ENCODE peak calls at places on chromosomes 7 and 10, in ten cellular contexts. J, N, F, G, P, Q, E, V, M and Y are unnamed samples.

GRCh38 chr7:22872087-22872807 is 49.6 kb upstream of the TOMM7 start:
- DNase-seq in P (no peak), J (no peak), N (no peak), G (no peak), Q (no peak), F (no peak), M (no peak), V (no peak), E (no peak), Y (no peak)

GRCh38 chr10:8283986-8284385 is 229.5 kb downstream of the GATA3 start:
- DNase-seq in P (no peak), N (no peak), F (peak), V (no peak), E (no peak), G (peak), M (peak), Q (no peak), J (no peak), Y (no peak)

GRCh38 chr7:34759477-34760125 is 101.6 kb downstream of the NPSR1 start:
- DNase-seq in F (peak), E (peak), P (no peak), N (no peak), J (no peak), Q (peak), G (peak), M (no peak), V (no peak), Y (peak)

GRCh38 chr7:76372984-76373833 is 14.4 kb upstream of the YWHAG start:
- DNase-seq in Q (peak), M (no peak), P (no peak), N (no peak), G (peak), E (no peak), F (peak), V (no peak), J (no peak), Y (peak)

GRCh38 chr10:120221873-120222485 is 235.0 kb upstream of the PLPP4 start:
- DNase-seq in E (peak), G (peak), N (no peak), V (no peak), P (peak), Q (peak), J (no peak), F (peak), M (no peak), Y (peak)

GRCh38 chr7:141153231-141153630 is 79.4 kb downstream of the TMEM178B start:
- DNase-seq in N (no peak), F (no peak), M (no peak), E (no peak), P (no peak), J (no peak), G (no peak), Q (no peak), V (no peak), Y (no peak)

GRCh38 chr7:40700653-40701475 is 566.1 kb downstream of the SUGCT start:
- DNase-seq in F (peak), Q (peak), V (no peak), M (no peak), P (no peak), E (peak), N (no peak), G (peak), J (no peak), Y (peak)

GRCh38 chr7:158834799-158835784 is 5.8 kb upstream of the ESYT2 start:
- DNase-seq in E (no peak), G (no peak), V (no peak), F (no peak), M (no peak), J (no peak), P (peak), N (no peak), Q (no peak), Y (no peak)

GRCh38 chr10:13922591-13922990 is 335.8 kb downstream of the PRPF18 start:
- DNase-seq in V (no peak), P (no peak), E (no peak), G (peak), F (peak), Q (peak), J (no peak), M (no peak), N (no peak), Y (peak)

GRCh38 chr10:25696013-25696708 is 237.9 kb upstream of the MYO3A start:
- DNase-seq in E (no peak), M (no peak), J (no peak), G (no peak), P (no peak), Q (no peak), N (no peak), F (no peak), V (peak), Y (no peak)

GRCh38 chr10:110010076-110011069 is 2.6 kb downstream of the ADD3 start:
- DNase-seq in G (no peak), N (no peak), V (no peak), Q (no peak), P (peak), F (no peak), M (no peak), E (peak), J (no peak), Y (no peak)

GRCh38 chr10:71497802-71498326 is 101.1 kb downstream of the CDH23 start:
- DNase-seq in N (no peak), F (no peak), P (no peak), Q (no peak), G (no peak), J (no peak), V (no peak), M (no peak), E (no peak), Y (no peak)

GRCh38 chr10:102796407-102797176 is 40.6 kb downstream of the CYP17A1 start:
- DNase-seq in P (peak), N (peak), E (peak), Q (peak), F (peak), M (peak), J (no peak), G (peak), V (peak), Y (no peak)

GRCh38 chr10:85532821-85533220 is 833.8 kb downstream of the GRID1 start:
- DNase-seq in J (no peak), M (no peak), F (no peak), P (no peak), N (no peak), G (no peak), V (no peak), E (no peak), Q (no peak), Y (peak)

GRCh38 chr10:60281331-60281730 is 108.3 kb downstream of the ANK3 start:
- DNase-seq in J (no peak), F (peak), P (no peak), V (no peak), E (no peak), M (no peak), N (no peak), Q (peak), G (no peak), Y (peak)

GRCh38 chr7:25624837-25625236 is 396.6 kb upstream of the NPVF start:
- DNase-seq in P (no peak), G (peak), M (no peak), Q (no peak), E (no peak), V (no peak), N (no peak), J (no peak), F (no peak), Y (no peak)

GRCh38 chr10:31526178-31526577 is 207.2 kb downstream of the ZEB1 start:
- DNase-seq in G (no peak), P (no peak), E (no peak), Q (no peak), V (no peak), N (no peak), F (no peak), M (no peak), J (no peak), Y (no peak)

GRCh38 chr10:71434760-71435394 is 38.2 kb downstream of the CDH23 start:
- DNase-seq in F (no peak), V (peak), Q (no peak), E (no peak), J (no peak), N (no peak), M (peak), G (no peak), P (no peak), Y (no peak)

GRCh38 chr7:118720632-118721031 is 496.1 kb downstream of the ANKRD7 start:
- DNase-seq in Q (no peak), P (no peak), F (no peak), G (no peak), M (no peak), V (no peak), J (no peak), E (no peak), N (no peak), Y (no peak)

GRCh38 chr10:47118326-47118725 is 181.7 kb upstream of the GDF10 start:
- DNase-seq in F (no peak), J (no peak), M (peak), Q (no peak), P (no peak), V (no peak), E (no peak), N (no peak), G (no peak), Y (no peak)

GRCh38 chr10:5948999-5949759 is 28.2 kb downstream of the IL15RA start:
- DNase-seq in E (peak), J (no peak), P (peak), F (peak), Q (peak), M (no peak), N (peak), V (no peak), G (peak), Y (peak)

GRCh38 chr7:113421696-113422330 is 303.5 kb upstream of the SMIM30 start:
- DNase-seq in J (peak), G (peak), V (peak), F (peak), M (no peak), Q (peak), P (peak), N (peak), E (peak), Y (peak)

GRCh38 chr10:132637477-132638129 is 100.0 kb downstream of the INPP5A start:
- DNase-seq in P (no peak), J (no peak), M (peak), G (peak), V (no peak), E (peak), Q (peak), N (no peak), F (peak), Y (peak)

GRCh38 chr10:108319434-108320222 is 1155.1 kb upstream of the SORCS1 start:
- DNase-seq in Q (no peak), J (no peak), G (no peak), M (no peak), V (no peak), E (no peak), N (no peak), P (peak), F (no peak), Y (no peak)

GRCh38 chr7:51316666-51317581 is at the start of gene COBL:
- DNase-seq in V (peak), P (peak), N (peak), M (no peak), F (no peak), G (no peak), Q (no peak), J (no peak), E (no peak), Y (no peak)

GRCh38 chr7:51314726-51315125 is 1.9 kb downstream of the COBL start:
- DNase-seq in V (peak), N (no peak), E (no peak), M (no peak), F (no peak), Q (no peak), G (no peak), J (no peak), P (no peak), Y (no peak)

GRCh38 chr7:51315393-51316261 is 982 bp downstream of the COBL start:
- DNase-seq in J (no peak), G (no peak), N (peak), E (no peak), Q (peak), P (peak), F (peak), V (peak), M (no peak), Y (peak)

GRCh38 chr7:51317582-51317910 is 937 bp upstream of the COBL start:
- DNase-seq in J (no peak), N (no peak), F (no peak), G (no peak), M (no peak), E (no peak), P (no peak), Q (no peak), V (no peak), Y (no peak)

DNA sequence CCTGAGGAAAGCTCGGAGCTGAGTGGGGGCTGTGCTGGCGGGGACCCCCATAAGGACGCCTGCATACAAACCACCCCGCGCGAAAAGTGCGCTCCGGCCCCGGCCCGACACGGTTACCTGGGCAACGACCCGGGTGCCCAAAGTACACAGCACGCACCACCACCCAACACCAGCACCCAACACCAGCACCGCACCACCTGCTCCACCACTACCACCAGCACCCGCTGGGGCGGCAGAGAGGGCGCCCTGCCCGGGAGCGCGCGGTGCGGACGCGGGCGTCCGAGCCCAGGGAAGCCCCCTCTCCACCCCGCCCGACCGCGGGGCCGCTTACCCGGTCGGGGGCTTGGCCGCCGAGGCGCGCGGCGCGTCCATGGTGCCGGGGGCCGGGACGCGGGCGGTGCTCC is 345 bp downstream of the COBL start:
- DNase-seq in Q (no peak), E (no peak), F (no peak), J (no peak), G (no peak), M (no peak), V (no peak), N (peak), P (peak), Y (no peak)
- TF ChIP-seq CTCF in Q (no peak), E (no peak), F (no peak), J (no peak), G (no peak), M (no peak), V (no peak), N (peak), P (no peak), Y (peak)

GRCh38 chr10:114872519-114873087 is 51.0 kb downstream of the FHIP2A start:
- DNase-seq in Q (no peak), E (no peak), J (no peak), F (no peak), N (no peak), M (no peak), V (no peak), G (no peak), P (no peak), Y (no peak)

GRCh38 chr10:114869500-114869899 is 47.9 kb downstream of the FHIP2A start:
- DNase-seq in Q (peak), J (no peak), V (no peak), G (peak), N (no peak), E (no peak), P (no peak), M (no peak), F (peak), Y (peak)

GRCh38 chr10:114867365-114867764 is 45.8 kb downstream of the FHIP2A start:
- DNase-seq in M (no peak), V (no peak), G (no peak), N (no peak), Q (no peak), F (no peak), P (no peak), J (no peak), E (no peak), Y (no peak)

GRCh38 chr10:114868801-114869200 is 47.2 kb downstream of the FHIP2A start:
- DNase-seq in Q (peak), G (peak), V (no peak), M (no peak), J (no peak), N (no peak), E (no peak), F (peak), P (no peak), Y (peak)
- H3K4me3 ChIP-seq in Q (no peak), G (no peak), V (no peak), M (no peak), J (no peak), N (no peak), E (no peak), F (no peak), P (no peak), Y (no peak)

DNA sequence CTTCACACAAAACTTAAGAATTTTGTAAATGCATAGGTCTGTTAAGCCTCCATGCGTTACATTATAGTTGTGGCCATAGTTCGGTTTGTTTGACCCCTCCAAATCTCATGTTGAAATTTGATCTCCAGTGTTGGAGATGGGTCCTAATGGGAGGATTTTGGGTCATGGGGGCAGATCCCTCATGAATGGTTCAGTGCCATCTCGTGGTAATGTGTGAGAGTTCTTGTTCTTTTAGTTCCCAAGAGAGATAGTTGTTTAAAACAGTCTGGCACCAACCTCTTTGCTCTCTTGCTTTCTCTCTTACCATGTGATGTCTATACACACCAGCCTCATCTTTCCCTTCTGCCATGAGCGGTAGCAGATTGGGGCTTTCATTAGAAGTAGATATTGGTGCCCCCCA is 264.3 kb downstream of the TCF7L2 start:
- DNase-seq in J (no peak), F (no peak), P (no peak), G (no peak), Q (no peak), N (no peak), M (no peak), E (no peak), V (no peak), Y (no peak)
- TF ChIP-seq CTCF in J (no peak), F (no peak), P (no peak), G (no peak), Q (no peak), N (no peak), M (no peak), E (no peak), V (no peak), Y (no peak)

GRCh38 chr10:78915331-78915626 is 153.5 kb upstream of the ZMIZ1 start:
- DNase-seq in N (no peak), G (no peak), F (no peak), J (no peak), P (no peak), E (no peak), Q (no peak), V (no peak), M (no peak), Y (no peak)
- H3K4me3 ChIP-seq in N (no peak), G (no peak), F (no peak), J (no peak), P (no peak), E (peak), Q (no peak), V (no peak), M (no peak), Y (no peak)

GRCh38 chr10:92965314-92965713 is 95.3 kb upstream of the CYP26C1 start:
- DNase-seq in J (no peak), Q (peak), P (no peak), N (no peak), V (no peak), G (peak), M (no peak), E (peak), F (peak), Y (peak)
- TF ChIP-seq CTCF in J (peak), Q (peak), P (peak), N (peak), V (no peak), G (peak), M (peak), E (peak), F (peak), Y (peak)

DNA sequence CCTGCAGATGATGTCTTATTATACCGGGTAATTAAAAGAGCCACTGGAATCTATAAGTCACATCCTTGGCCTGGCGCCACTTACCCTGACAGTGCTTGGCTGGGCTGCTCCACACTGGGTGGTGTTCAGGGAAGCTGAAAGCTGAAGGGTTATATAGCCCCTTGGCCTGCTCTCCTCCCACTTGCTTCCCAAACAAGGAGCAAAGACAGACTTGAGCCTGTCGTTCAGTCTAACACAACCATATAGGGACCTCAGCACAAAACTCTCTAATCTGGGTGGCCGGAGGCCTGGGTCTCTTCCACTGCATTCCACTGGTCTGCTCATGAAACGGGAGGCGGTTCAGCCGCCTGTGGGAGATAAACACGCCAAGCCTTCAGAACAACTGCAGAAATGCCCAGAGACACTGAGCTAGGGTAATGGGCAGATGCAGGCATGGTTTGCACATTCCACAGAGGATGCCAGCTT is at the start of gene ACTA2:
- DNase-seq in F (peak), P (peak), Q (peak), J (peak), N (peak), E (no peak), M (peak), V (no peak), G (peak), Y (no peak)
- H3K4me3 ChIP-seq in F (peak), P (peak), Q (peak), J (peak), N (peak), E (no peak), M (peak), V (no peak), G (peak), Y (no peak)

GRCh38 chr7:36438211-36438610 is 48.5 kb downstream of the ANLN start:
- DNase-seq in M (no peak), V (no peak), E (no peak), N (no peak), Q (no peak), J (no peak), F (no peak), G (no peak), P (no peak), Y (no peak)

GRCh38 chr7:36439624-36440023 is 50.0 kb downstream of the ANLN start:
- DNase-seq in F (no peak), P (no peak), G (no peak), J (no peak), M (no peak), E (no peak), V (no peak), N (no peak), Q (no peak), Y (no peak)

GRCh38 chr7:36441344-36442022 is 51.8 kb downstream of the ANLN start:
- DNase-seq in N (no peak), V (no peak), Q (no peak), P (no peak), J (no peak), E (no peak), G (no peak), M (no peak), F (no peak), Y (peak)

DNA sequence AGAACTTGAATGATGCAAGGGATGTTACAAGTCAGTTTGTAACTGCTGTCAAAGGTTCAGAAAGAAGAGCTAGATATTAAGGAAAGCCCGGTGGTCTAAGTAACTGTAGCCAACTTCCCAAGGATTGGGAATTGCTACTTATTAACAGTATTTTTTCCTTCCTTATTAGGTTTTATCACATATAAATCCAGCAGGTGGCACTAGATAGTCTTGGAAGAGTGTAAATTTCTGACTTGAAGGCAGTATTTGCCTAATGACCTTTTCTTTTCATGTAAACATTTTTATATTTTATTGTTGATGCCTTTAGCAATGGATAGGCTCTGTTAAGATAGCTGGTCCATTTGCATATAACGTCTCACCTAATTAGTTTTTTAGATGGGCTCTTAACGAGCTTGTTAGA is 51.2 kb downstream of the ANLN start:
- DNase-seq in F (peak), Q (peak), N (no peak), P (no peak), E (no peak), J (no peak), V (no peak), G (peak), M (no peak), Y (peak)
- TF ChIP-seq CTCF in F (peak), Q (peak), N (peak), P (peak), E (peak), J (peak), V (no peak), G (peak), M (no peak), Y (peak)

DNA sequence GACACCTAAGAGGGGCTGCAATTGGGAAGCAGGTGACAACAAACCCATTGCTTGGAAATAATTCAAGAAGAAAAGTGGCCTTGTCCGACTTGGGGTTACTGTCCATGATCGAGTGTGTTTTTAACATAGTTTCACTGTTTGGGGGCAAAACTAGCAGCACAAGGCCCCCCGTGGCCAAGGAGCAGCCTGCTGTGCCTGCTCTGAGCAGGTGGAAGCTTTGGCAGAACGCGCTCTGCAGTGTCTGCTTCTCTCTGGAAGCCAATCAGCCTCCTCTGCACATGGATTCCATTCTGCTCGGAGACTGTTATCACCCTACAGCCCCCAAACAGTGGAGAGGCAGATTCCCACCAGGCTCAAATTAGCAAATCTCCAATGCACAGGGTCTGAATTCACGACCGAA is 7.3 kb upstream of the TCERG1L start:
- DNase-seq in E (no peak), Q (no peak), G (no peak), P (no peak), J (no peak), N (no peak), V (no peak), F (no peak), M (no peak), Y (no peak)
- H3K4me3 ChIP-seq in E (no peak), Q (no peak), G (no peak), P (no peak), J (no peak), N (no peak), V (no peak), F (no peak), M (no peak), Y (no peak)

GRCh38 chr7:28955723-28956607 is 2.2 kb downstream of the TRIL start:
- DNase-seq in F (peak), Q (peak), M (peak), N (peak), V (peak), G (peak), E (no peak), J (no peak), P (peak), Y (peak)
- TF ChIP-seq CTCF in F (peak), Q (peak), M (no peak), N (peak), V (no peak), G (peak), E (no peak), J (peak), P (peak), Y (peak)